ENCODE peak calls at places on chromosomes 16 and 17, in eight cellular contexts. One of them, this sample, is unnamed.
A peak's percentile ranks its signal among the peaks of the same experiment; 100 is the strongest.

GRCh38 chr17:31530391-31530990 is 139.0 kb downstream of the RAB11FIP4 start:
- DNase-seq in breast epithelium: no peak
- DNase-seq in adrenal gland: no peak
- DNase-seq in endothelial cell of umbilical vein: no peak
- DNase-seq in mammary epithelial cell: no peak
- DNase-seq in heart left ventricle: no peak
- DNase-seq in ovary: peak; percentile 78
- DNase-seq in osteoblast: peak; percentile 64
- DNase-seq in this sample: no peak

GRCh38 chr16:66844009-66844341 is 239 bp upstream of the CA7 start:
- DNase-seq in breast epithelium: no peak
- DNase-seq in adrenal gland: no peak
- DNase-seq in endothelial cell of umbilical vein: no peak
- DNase-seq in mammary epithelial cell: no peak
- DNase-seq in heart left ventricle: no peak
- DNase-seq in ovary: no peak
- DNase-seq in osteoblast: peak; percentile 62
- DNase-seq in this sample: no peak

GRCh38 chr16:35182943-35183550 is 1723.6 kb downstream of the TP53TG3F start:
- DNase-seq in breast epithelium: no peak
- DNase-seq in adrenal gland: no peak
- DNase-seq in endothelial cell of umbilical vein: no peak
- DNase-seq in mammary epithelial cell: no peak
- DNase-seq in heart left ventricle: no peak
- DNase-seq in ovary: no peak
- DNase-seq in osteoblast: peak; percentile 17
- DNase-seq in this sample: no peak

GRCh38 chr16:72939247-72939646 is 108.7 kb downstream of the ZFHX3 start:
- DNase-seq in breast epithelium: no peak
- DNase-seq in adrenal gland: no peak
- DNase-seq in endothelial cell of umbilical vein: no peak
- DNase-seq in mammary epithelial cell: no peak
- DNase-seq in heart left ventricle: peak; percentile 54
- DNase-seq in ovary: no peak
- DNase-seq in osteoblast: no peak
- DNase-seq in this sample: peak; percentile 70

GRCh38 chr16:68319185-68319908 is 8.5 kb downstream of the PRMT7 start:
- DNase-seq in breast epithelium: no peak
- DNase-seq in adrenal gland: no peak
- DNase-seq in endothelial cell of umbilical vein: no peak
- DNase-seq in mammary epithelial cell: no peak
- DNase-seq in heart left ventricle: no peak
- DNase-seq in ovary: no peak
- DNase-seq in osteoblast: no peak
- DNase-seq in this sample: no peak

GRCh38 chr17:31495049-31495885 is 103.8 kb downstream of the RAB11FIP4 start:
- DNase-seq in breast epithelium: no peak
- DNase-seq in adrenal gland: no peak
- DNase-seq in endothelial cell of umbilical vein: no peak
- DNase-seq in mammary epithelial cell: peak; percentile 37
- DNase-seq in heart left ventricle: no peak
- DNase-seq in ovary: no peak
- DNase-seq in osteoblast: peak; percentile 39
- DNase-seq in this sample: no peak

GRCh38 chr17:63698886-63699637 is 863 bp downstream of the LIMD2 start:
- DNase-seq in breast epithelium: no peak
- DNase-seq in adrenal gland: peak; percentile 55
- DNase-seq in endothelial cell of umbilical vein: peak; percentile 56
- DNase-seq in mammary epithelial cell: no peak
- DNase-seq in heart left ventricle: peak; percentile 71
- DNase-seq in ovary: no peak
- DNase-seq in osteoblast: peak; percentile 89
- DNase-seq in this sample: no peak

GRCh38 chr17:18371455-18371854 is 6.1 kb upstream of the EVPLL start:
- DNase-seq in breast epithelium: no peak
- DNase-seq in adrenal gland: no peak
- DNase-seq in endothelial cell of umbilical vein: no peak
- DNase-seq in mammary epithelial cell: no peak
- DNase-seq in heart left ventricle: no peak
- DNase-seq in ovary: no peak
- DNase-seq in osteoblast: no peak
- DNase-seq in this sample: no peak

GRCh38 chr17:82520041-82520910 is 744 bp downstream of the FOXK2 start:
- DNase-seq in breast epithelium: no peak
- DNase-seq in adrenal gland: no peak
- DNase-seq in endothelial cell of umbilical vein: no peak
- DNase-seq in mammary epithelial cell: peak; percentile 40
- DNase-seq in heart left ventricle: no peak
- DNase-seq in ovary: peak; percentile 42
- DNase-seq in osteoblast: peak; percentile 89
- DNase-seq in this sample: no peak

DNA sequence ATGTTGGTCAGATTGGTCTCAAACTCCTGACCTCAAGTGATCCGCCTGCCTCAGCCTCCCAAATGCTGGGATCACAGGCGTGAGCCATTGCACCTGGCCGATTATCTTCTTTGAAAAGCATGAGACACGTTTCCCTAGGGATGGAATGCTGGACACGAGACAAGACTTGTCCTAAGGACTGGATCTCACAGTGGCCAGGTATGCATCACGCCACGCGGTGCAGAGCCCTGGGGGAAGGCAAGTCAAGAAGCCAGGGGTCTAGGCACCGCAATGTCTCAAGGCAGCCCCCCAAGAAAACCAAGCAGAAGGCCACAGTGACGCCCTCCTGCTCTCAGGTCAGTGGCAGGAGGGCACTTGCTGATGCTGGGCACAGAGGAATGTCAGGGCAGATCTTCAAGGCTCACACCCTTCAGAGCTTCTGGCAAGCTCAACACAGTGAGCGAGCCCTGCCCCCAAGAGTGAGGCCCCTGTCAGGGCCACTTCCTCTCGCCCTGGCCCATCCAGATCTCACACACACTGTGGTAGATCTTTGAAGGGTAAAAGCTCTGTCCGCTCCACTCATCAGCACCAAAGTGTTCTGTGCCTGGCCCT is 134.7 kb downstream of the ZNF778 start:
- DNase-seq in breast epithelium: no peak
- DNase-seq in adrenal gland: no peak
- DNase-seq in endothelial cell of umbilical vein: no peak
- DNase-seq in mammary epithelial cell: peak; percentile 71
- DNase-seq in heart left ventricle: no peak
- DNase-seq in ovary: no peak
- DNase-seq in osteoblast: peak; percentile 32
- DNase-seq in this sample: no peak
- H3K27ac ChIP-seq in breast epithelium: no peak overlapping the region
- H3K27ac ChIP-seq in adrenal gland: no peak overlapping the region
- H3K27ac ChIP-seq in endothelial cell of umbilical vein: no peak overlapping the region
- H3K27ac ChIP-seq in mammary epithelial cell: peak overlapping the region; percentile 64
- H3K27ac ChIP-seq in heart left ventricle: peak overlapping the region; percentile 3
- H3K27ac ChIP-seq in ovary: no peak overlapping the region
- H3K27ac ChIP-seq in osteoblast: no peak overlapping the region
- H3K27ac ChIP-seq in this sample: no peak overlapping the region

GRCh38 chr16:28621756-28622155 is 11.9 kb upstream of the SULT1A1 start:
- DNase-seq in breast epithelium: no peak
- DNase-seq in adrenal gland: no peak
- DNase-seq in endothelial cell of umbilical vein: no peak
- DNase-seq in mammary epithelial cell: no peak
- DNase-seq in heart left ventricle: no peak
- DNase-seq in ovary: no peak
- DNase-seq in osteoblast: no peak
- DNase-seq in this sample: no peak

GRCh38 chr16:28623172-28623711 is 13.4 kb upstream of the SULT1A1 start:
- DNase-seq in breast epithelium: peak; percentile 69
- DNase-seq in adrenal gland: peak; percentile 58
- DNase-seq in endothelial cell of umbilical vein: peak; percentile 24
- DNase-seq in mammary epithelial cell: peak; percentile 39
- DNase-seq in heart left ventricle: peak; percentile 49
- DNase-seq in ovary: no peak
- DNase-seq in osteoblast: peak; percentile 59
- DNase-seq in this sample: no peak
- H3K4me3 ChIP-seq in breast epithelium: peak overlapping the region; percentile 64
- H3K4me3 ChIP-seq in adrenal gland: no peak overlapping the region
- H3K4me3 ChIP-seq in endothelial cell of umbilical vein: no peak overlapping the region
- H3K4me3 ChIP-seq in mammary epithelial cell: peak overlapping the region; percentile 70
- H3K4me3 ChIP-seq in heart left ventricle: peak overlapping the region; percentile 62
- H3K4me3 ChIP-seq in ovary: peak overlapping the region; percentile 38
- H3K4me3 ChIP-seq in osteoblast: peak overlapping the region; percentile 57
- H3K4me3 ChIP-seq in this sample: peak overlapping the region; percentile 31

DNA sequence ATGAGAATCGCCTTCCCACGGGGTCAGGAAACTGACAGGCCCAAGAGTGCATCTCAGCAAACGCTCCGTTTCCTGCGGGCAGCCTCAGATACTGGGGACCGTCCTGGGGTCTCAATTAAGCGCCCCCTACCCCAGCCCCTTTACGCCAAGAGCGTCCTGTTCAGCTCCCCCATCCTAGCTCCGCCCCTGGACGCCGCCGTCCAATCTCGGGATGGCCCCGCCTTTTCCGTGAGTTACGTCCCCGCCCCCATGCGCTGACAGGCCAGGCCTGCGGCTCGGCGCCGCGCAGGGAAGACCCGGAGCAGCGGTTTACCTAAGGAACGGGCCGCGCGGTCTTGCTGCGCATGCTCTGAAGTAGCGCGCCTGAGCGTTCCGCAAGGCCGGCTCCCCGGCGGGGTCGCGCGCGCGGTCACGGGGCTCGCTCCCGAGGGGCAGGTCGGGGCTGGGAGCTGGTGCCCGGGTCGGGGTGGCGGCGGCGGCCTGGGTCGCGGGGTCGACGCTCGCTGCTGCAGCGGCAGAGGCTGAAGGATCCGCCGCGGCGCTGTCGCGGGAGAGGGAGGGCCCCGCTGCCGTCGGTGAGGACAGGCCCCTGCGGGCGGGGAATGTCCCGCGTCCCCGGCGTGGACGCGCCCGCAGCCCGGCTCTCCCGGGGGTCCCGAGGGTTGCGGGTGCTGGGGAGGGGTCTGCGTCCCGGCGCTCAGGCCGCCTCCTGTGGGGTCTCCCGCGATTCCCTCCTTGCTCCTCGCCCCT is at the start of gene FLYWCH1:
- DNase-seq in breast epithelium: peak; percentile 98
- DNase-seq in adrenal gland: peak; percentile 97
- DNase-seq in endothelial cell of umbilical vein: peak; percentile 98
- DNase-seq in mammary epithelial cell: peak; percentile 96
- DNase-seq in heart left ventricle: peak; percentile 98
- DNase-seq in ovary: peak; percentile 98
- DNase-seq in osteoblast: peak; percentile 99
- DNase-seq in this sample: peak; percentile 97
- TF ChIP-seq CTCF in breast epithelium: no peak
- TF ChIP-seq CTCF in adrenal gland: peak; percentile 28
- TF ChIP-seq CTCF in endothelial cell of umbilical vein: no peak
- TF ChIP-seq CTCF in mammary epithelial cell: no peak
- TF ChIP-seq CTCF in heart left ventricle: no peak
- TF ChIP-seq CTCF in ovary: peak; percentile 20
- TF ChIP-seq CTCF in osteoblast: no peak
- TF ChIP-seq CTCF in this sample: no peak

DNA sequence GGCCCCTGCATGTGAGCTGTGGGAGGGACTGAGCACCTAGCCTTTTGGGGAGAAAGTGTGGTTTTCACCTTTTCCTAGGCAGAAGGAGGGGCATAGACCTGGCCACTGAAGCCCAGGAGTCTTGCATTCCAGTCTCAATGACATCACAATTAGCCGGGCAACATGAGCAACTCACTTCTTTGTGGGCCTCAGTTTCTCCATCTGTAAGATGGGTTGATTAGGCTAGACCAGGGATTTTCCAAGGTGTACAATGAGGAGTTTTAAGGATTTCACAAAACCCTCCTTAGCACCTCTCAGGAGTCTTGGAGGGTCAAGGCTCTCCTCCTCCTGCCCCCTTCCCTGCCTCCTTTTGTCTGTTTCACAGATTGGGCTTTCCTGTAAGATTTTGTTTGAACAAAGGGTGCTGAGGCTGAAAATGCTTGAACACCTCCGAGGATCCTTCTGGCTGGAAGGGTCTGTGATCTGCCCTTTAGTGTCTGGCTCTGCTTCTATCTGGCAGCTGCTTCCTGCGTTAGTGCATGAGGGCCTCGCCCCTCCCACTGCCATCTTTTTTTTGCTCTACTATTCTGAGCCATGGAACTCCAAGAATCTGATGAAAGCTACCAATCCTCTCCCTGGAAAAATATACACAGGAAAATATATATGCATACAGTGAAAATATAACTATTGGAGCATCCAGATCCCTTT is 52.4 kb upstream of the ETV4 start:
- DNase-seq in breast epithelium: no peak
- DNase-seq in adrenal gland: no peak
- DNase-seq in endothelial cell of umbilical vein: peak; percentile 55
- DNase-seq in mammary epithelial cell: no peak
- DNase-seq in heart left ventricle: no peak
- DNase-seq in ovary: no peak
- DNase-seq in osteoblast: no peak
- DNase-seq in this sample: no peak
- H3K27ac ChIP-seq in breast epithelium: peak overlapping the region; percentile 20
- H3K27ac ChIP-seq in adrenal gland: no peak overlapping the region
- H3K27ac ChIP-seq in endothelial cell of umbilical vein: no peak overlapping the region
- H3K27ac ChIP-seq in mammary epithelial cell: no peak overlapping the region
- H3K27ac ChIP-seq in heart left ventricle: peak overlapping the region; percentile 13
- H3K27ac ChIP-seq in ovary: no peak overlapping the region
- H3K27ac ChIP-seq in osteoblast: no peak overlapping the region
- H3K27ac ChIP-seq in this sample: no peak overlapping the region

GRCh38 chr16:84619103-84619460 is 1.2 kb upstream of the COTL1 start:
- DNase-seq in breast epithelium: no peak
- DNase-seq in adrenal gland: no peak
- DNase-seq in endothelial cell of umbilical vein: no peak
- DNase-seq in mammary epithelial cell: no peak
- DNase-seq in heart left ventricle: no peak
- DNase-seq in ovary: no peak
- DNase-seq in osteoblast: no peak
- DNase-seq in this sample: no peak
- H3K4me3 ChIP-seq in breast epithelium: no peak overlapping the region
- H3K4me3 ChIP-seq in adrenal gland: no peak overlapping the region
- H3K4me3 ChIP-seq in endothelial cell of umbilical vein: no peak overlapping the region
- H3K4me3 ChIP-seq in mammary epithelial cell: no peak overlapping the region
- H3K4me3 ChIP-seq in heart left ventricle: no peak overlapping the region
- H3K4me3 ChIP-seq in ovary: no peak overlapping the region
- H3K4me3 ChIP-seq in osteoblast: peak overlapping the region; percentile 61
- H3K4me3 ChIP-seq in this sample: no peak overlapping the region

GRCh38 chr17:81049372-81049911 is 14.5 kb downstream of the BAIAP2 start:
- DNase-seq in breast epithelium: no peak
- DNase-seq in adrenal gland: no peak
- DNase-seq in endothelial cell of umbilical vein: no peak
- DNase-seq in mammary epithelial cell: no peak
- DNase-seq in heart left ventricle: no peak
- DNase-seq in ovary: no peak
- DNase-seq in osteoblast: no peak
- DNase-seq in this sample: no peak
- TF ChIP-seq CTCF in breast epithelium: no peak
- TF ChIP-seq CTCF in adrenal gland: no peak
- TF ChIP-seq CTCF in endothelial cell of umbilical vein: no peak
- TF ChIP-seq CTCF in mammary epithelial cell: no peak
- TF ChIP-seq CTCF in heart left ventricle: no peak
- TF ChIP-seq CTCF in ovary: no peak
- TF ChIP-seq CTCF in osteoblast: no peak
- TF ChIP-seq CTCF in this sample: no peak

This sample was measured in brain microvascular endothelial cell.